ENCODE peak calls at places on chromosomes 1 and 21, in five cellular contexts. Z is thoracic aorta, H is progenitor cell of endocrine pancreas, F is left ventricle myocardium inferior, A is mucosa of gallbladder. T is an unnamed sample.

GRCh38 chr1:79364896-79365295 is 358.4 kb upstream of the ADGRL4 start:
- DNase-seq in Z (no peak), H (no peak), F (no peak), A (no peak), T (no peak)

GRCh38 chr1:30641557-30642353 is 81.6 kb downstream of the MATN1 start:
- DNase-seq in Z (no peak), H (no peak), F (no peak), A (no peak), T (no peak)

GRCh38 chr1:7827134-7827955 is 25.5 kb downstream of the UTS2 start:
- DNase-seq in Z (no peak), H (no peak), F (no peak), A (peak), T (no peak)

GRCh38 chr1:158285756-158286241 is 3.9 kb upstream of the CD1C start:
- DNase-seq in Z (peak), H (no peak), F (peak), A (peak), T (peak)

GRCh38 chr1:205711105-205712048 is 31.1 kb upstream of the SLC45A3 start:
- DNase-seq in Z (peak), H (peak), F (no peak), A (peak), T (peak)

GRCh38 chr1:240322943-240323342 is 231.3 kb downstream of the FMN2 start:
- DNase-seq in Z (no peak), H (no peak), F (no peak), A (no peak), T (no peak)

GRCh38 chr1:228472655-228473054 is 14.5 kb upstream of the RNF187 start:
- DNase-seq in Z (no peak), H (no peak), F (no peak), A (no peak), T (no peak)

GRCh38 chr1:37055631-37056030 is 21.3 kb upstream of the GRIK3 start:
- DNase-seq in Z (no peak), H (no peak), F (no peak), A (no peak), T (no peak)

GRCh38 chr1:193014354-193014753 is 44.8 kb downstream of the UCHL5 start:
- DNase-seq in Z (no peak), H (no peak), F (no peak), A (no peak), T (no peak)

GRCh38 chr1:162285149-162285561 is 91.5 kb downstream of the SPATA46 start:
- DNase-seq in Z (no peak), H (no peak), F (peak), A (peak), T (no peak)

GRCh38 chr21:29025328-29025713 is 853 bp downstream of the USP16 start:
- DNase-seq in Z (no peak), H (no peak), F (no peak), A (no peak), T (no peak)

GRCh38 chr1:100440075-100440809 is 87.9 kb downstream of the CDC14A start:
- DNase-seq in Z (no peak), H (no peak), F (no peak), A (peak), T (no peak)

GRCh38 chr1:107748529-107748928 is 216.5 kb downstream of the VAV3 start:
- DNase-seq in Z (no peak), H (no peak), F (no peak), A (no peak), T (no peak)

GRCh38 chr1:163980391-163980790 is 578.6 kb upstream of the PBX1 start:
- DNase-seq in Z (no peak), H (no peak), F (no peak), A (no peak), T (no peak)

GRCh38 chr1:116360435-116361173 is 12.4 kb upstream of the ATP1A1 start:
- DNase-seq in Z (no peak), H (no peak), F (no peak), A (no peak), T (no peak)